ENCODE peak calls at places on chromosomes 11 and 22, in eight cellular contexts. One of them, this sample, is unnamed.

GRCh38 chr22:27435839-27436581 is 365.5 kb downstream of the MN1 start:
- DNase-seq in NCI-H2171: peak
- DNase-seq in effector CD8-positive, alpha-beta T cell: no peak
- DNase-seq in HT-29: no peak
- DNase-seq in ELR: peak
- DNase-seq in activated T-cell treated with anti-CD3 and anti-CD28 coated beads, Interleukin-2, amount 50 U/mL, for 24 hours: no peak
- DNase-seq in left kidney: peak
- DNase-seq in activated CD4-positive, alpha-beta T cell treated with anti-CD3 and anti-CD28 coated beads, Interleukin-2, amount 50 U/mL, for 1 hour: no peak
- DNase-seq in this sample: no peak

GRCh38 chr11:19669511-19669910 is 43.1 kb upstream of the NAV2 start:
- DNase-seq in activated T-cell treated with anti-CD3 and anti-CD28 coated beads, Interleukin-2, amount 50 U/mL, for 24 hours: no peak
- DNase-seq in activated CD4-positive, alpha-beta T cell treated with anti-CD3 and anti-CD28 coated beads, Interleukin-2, amount 50 U/mL, for 1 hour: no peak
- DNase-seq in NCI-H2171: no peak
- DNase-seq in left kidney: no peak
- DNase-seq in ELR: no peak
- DNase-seq in HT-29: no peak
- DNase-seq in effector CD8-positive, alpha-beta T cell: no peak
- DNase-seq in this sample: no peak

GRCh38 chr11:105132716-105133511 is 6.7 kb downstream of the CARD18 start:
- DNase-seq in activated T-cell treated with anti-CD3 and anti-CD28 coated beads, Interleukin-2, amount 50 U/mL, for 24 hours: no peak
- DNase-seq in ELR: peak
- DNase-seq in NCI-H2171: no peak
- DNase-seq in left kidney: no peak
- DNase-seq in activated CD4-positive, alpha-beta T cell treated with anti-CD3 and anti-CD28 coated beads, Interleukin-2, amount 50 U/mL, for 1 hour: no peak
- DNase-seq in HT-29: no peak
- DNase-seq in effector CD8-positive, alpha-beta T cell: no peak
- DNase-seq in this sample: no peak

GRCh38 chr11:46480166-46480726 is 88.7 kb upstream of the CHRM4 start:
- DNase-seq in NCI-H2171: no peak
- DNase-seq in effector CD8-positive, alpha-beta T cell: no peak
- DNase-seq in activated CD4-positive, alpha-beta T cell treated with anti-CD3 and anti-CD28 coated beads, Interleukin-2, amount 50 U/mL, for 1 hour: no peak
- DNase-seq in ELR: no peak
- DNase-seq in HT-29: no peak
- DNase-seq in left kidney: no peak
- DNase-seq in activated T-cell treated with anti-CD3 and anti-CD28 coated beads, Interleukin-2, amount 50 U/mL, for 24 hours: no peak
- DNase-seq in this sample: no peak

GRCh38 chr22:20724676-20725454 is 49.0 kb upstream of the SERPIND1 start:
- DNase-seq in effector CD8-positive, alpha-beta T cell: no peak
- DNase-seq in NCI-H2171: no peak
- DNase-seq in left kidney: no peak
- DNase-seq in activated CD4-positive, alpha-beta T cell treated with anti-CD3 and anti-CD28 coated beads, Interleukin-2, amount 50 U/mL, for 1 hour: no peak
- DNase-seq in HT-29: no peak
- DNase-seq in ELR: no peak
- DNase-seq in activated T-cell treated with anti-CD3 and anti-CD28 coated beads, Interleukin-2, amount 50 U/mL, for 24 hours: no peak
- DNase-seq in this sample: no peak

GRCh38 chr11:70695086-70695960 is 297.0 kb downstream of the CTTN start:
- DNase-seq in ELR: no peak
- DNase-seq in effector CD8-positive, alpha-beta T cell: no peak
- DNase-seq in HT-29: no peak
- DNase-seq in left kidney: no peak
- DNase-seq in activated T-cell treated with anti-CD3 and anti-CD28 coated beads, Interleukin-2, amount 50 U/mL, for 24 hours: no peak
- DNase-seq in NCI-H2171: no peak
- DNase-seq in activated CD4-positive, alpha-beta T cell treated with anti-CD3 and anti-CD28 coated beads, Interleukin-2, amount 50 U/mL, for 1 hour: no peak
- DNase-seq in this sample: no peak

GRCh38 chr11:114977596-114977995 is 299.3 kb downstream of the NXPE2 start:
- DNase-seq in NCI-H2171: peak
- DNase-seq in activated CD4-positive, alpha-beta T cell treated with anti-CD3 and anti-CD28 coated beads, Interleukin-2, amount 50 U/mL, for 1 hour: no peak
- DNase-seq in effector CD8-positive, alpha-beta T cell: no peak
- DNase-seq in left kidney: no peak
- DNase-seq in HT-29: no peak
- DNase-seq in ELR: no peak
- DNase-seq in activated T-cell treated with anti-CD3 and anti-CD28 coated beads, Interleukin-2, amount 50 U/mL, for 24 hours: no peak
- DNase-seq in this sample: no peak

GRCh38 chr22:24153353-24153752 is 27.9 kb upstream of the SUSD2 start:
- DNase-seq in effector CD8-positive, alpha-beta T cell: peak
- DNase-seq in HT-29: no peak
- DNase-seq in ELR: peak
- DNase-seq in activated CD4-positive, alpha-beta T cell treated with anti-CD3 and anti-CD28 coated beads, Interleukin-2, amount 50 U/mL, for 1 hour: peak
- DNase-seq in left kidney: no peak
- DNase-seq in NCI-H2171: no peak
- DNase-seq in activated T-cell treated with anti-CD3 and anti-CD28 coated beads, Interleukin-2, amount 50 U/mL, for 24 hours: peak
- DNase-seq in this sample: peak

GRCh38 chr11:126282361-126282741 is 542 bp upstream of the TIRAP start:
- DNase-seq in left kidney: peak
- DNase-seq in NCI-H2171: no peak
- DNase-seq in activated T-cell treated with anti-CD3 and anti-CD28 coated beads, Interleukin-2, amount 50 U/mL, for 24 hours: peak
- DNase-seq in HT-29: peak
- DNase-seq in activated CD4-positive, alpha-beta T cell treated with anti-CD3 and anti-CD28 coated beads, Interleukin-2, amount 50 U/mL, for 1 hour: peak
- DNase-seq in effector CD8-positive, alpha-beta T cell: no peak
- DNase-seq in ELR: peak
- DNase-seq in this sample: peak

GRCh38 chr11:79049627-79050238 is 391.1 kb downstream of the TENM4 start:
- DNase-seq in NCI-H2171: no peak
- DNase-seq in HT-29: no peak
- DNase-seq in ELR: no peak
- DNase-seq in left kidney: no peak
- DNase-seq in effector CD8-positive, alpha-beta T cell: no peak
- DNase-seq in activated T-cell treated with anti-CD3 and anti-CD28 coated beads, Interleukin-2, amount 50 U/mL, for 24 hours: no peak
- DNase-seq in activated CD4-positive, alpha-beta T cell treated with anti-CD3 and anti-CD28 coated beads, Interleukin-2, amount 50 U/mL, for 1 hour: no peak
- DNase-seq in this sample: no peak

GRCh38 chr11:26087095-26087935 is 244.6 kb upstream of the ANO3 start:
- DNase-seq in activated CD4-positive, alpha-beta T cell treated with anti-CD3 and anti-CD28 coated beads, Interleukin-2, amount 50 U/mL, for 1 hour: no peak
- DNase-seq in ELR: no peak
- DNase-seq in NCI-H2171: no peak
- DNase-seq in left kidney: no peak
- DNase-seq in activated T-cell treated with anti-CD3 and anti-CD28 coated beads, Interleukin-2, amount 50 U/mL, for 24 hours: no peak
- DNase-seq in effector CD8-positive, alpha-beta T cell: no peak
- DNase-seq in HT-29: no peak
- DNase-seq in this sample: no peak

This sample was measured in CD4-positive, CD25-positive, alpha-beta regulatory T cell.